ENCODE peak calls at places on chromosomes 16 and 17, in four cellular contexts. One of them, this sample, is unnamed. For H3K27me3, the result is how much of the 10 kb centered on the place peaks cover.

GRCh38 chr16:81723098-81723723 is 55.9 kb upstream of the PLCG2 start:
- DNase-seq in hepatocyte: peak
- DNase-seq in fibroblast of lung: peak
- DNase-seq in CD8-positive, alpha-beta T cell: peak
- DNase-seq in this sample: peak

GRCh38 chr17:30450125-30451027 is 26.8 kb upstream of the GOSR1 start:
- DNase-seq in CD8-positive, alpha-beta T cell: no peak
- DNase-seq in fibroblast of lung: peak
- DNase-seq in hepatocyte: peak
- DNase-seq in this sample: no peak

GRCh38 chr17:28853295-28853694 is 1.5 kb upstream of the ERAL1 start:
- DNase-seq in CD8-positive, alpha-beta T cell: no peak
- DNase-seq in fibroblast of lung: no peak
- DNase-seq in hepatocyte: no peak
- DNase-seq in this sample: no peak

GRCh38 chr16:64455275-64455674 is 666.6 kb downstream of the CDH11 start:
- DNase-seq in CD8-positive, alpha-beta T cell: no peak
- DNase-seq in hepatocyte: no peak
- DNase-seq in fibroblast of lung: peak
- DNase-seq in this sample: no peak

GRCh38 chr16:72126429-72126765 is 32.8 kb downstream of the DHX38 start:
- DNase-seq in CD8-positive, alpha-beta T cell: no peak
- DNase-seq in hepatocyte: no peak
- DNase-seq in fibroblast of lung: no peak
- DNase-seq in this sample: no peak

GRCh38 chr17:45640141-45640850 is 143.8 kb upstream of the CRHR1 start:
- DNase-seq in hepatocyte: peak
- DNase-seq in CD8-positive, alpha-beta T cell: peak
- DNase-seq in fibroblast of lung: peak
- DNase-seq in this sample: peak

GRCh38 chr17:78341559-78342437 is 18.1 kb downstream of the SOCS3 start:
- DNase-seq in CD8-positive, alpha-beta T cell: no peak
- DNase-seq in fibroblast of lung: peak
- DNase-seq in hepatocyte: peak
- DNase-seq in this sample: no peak

GRCh38 chr17:76408037-76408849 is 23.8 kb downstream of the SPHK1 start:
- DNase-seq in CD8-positive, alpha-beta T cell: peak
- DNase-seq in fibroblast of lung: peak
- DNase-seq in hepatocyte: peak
- DNase-seq in this sample: peak

GRCh38 chr17:62052765-62053338 is 12.2 kb downstream of the MED13 start:
- DNase-seq in fibroblast of lung: no peak
- DNase-seq in hepatocyte: no peak
- DNase-seq in CD8-positive, alpha-beta T cell: no peak
- DNase-seq in this sample: no peak

GRCh38 chr16:50467943-50468748 is 80.0 kb upstream of the NKD1 start:
- DNase-seq in hepatocyte: peak
- DNase-seq in fibroblast of lung: no peak
- DNase-seq in CD8-positive, alpha-beta T cell: peak
- DNase-seq in this sample: no peak

GRCh38 chr16:50509521-50510341 is 38.5 kb upstream of the NKD1 start:
- DNase-seq in fibroblast of lung: peak
- DNase-seq in CD8-positive, alpha-beta T cell: peak
- DNase-seq in hepatocyte: no peak
- DNase-seq in this sample: peak

GRCh38 chr17:43588664-43589435 is 42.7 kb upstream of the ETV4 start:
- DNase-seq in hepatocyte: peak
- DNase-seq in fibroblast of lung: no peak
- DNase-seq in CD8-positive, alpha-beta T cell: no peak
- DNase-seq in this sample: no peak

GRCh38 chr17:21376835-21377690 is 906 bp downstream of the KCNJ12 start:
- DNase-seq in CD8-positive, alpha-beta T cell: no peak
- DNase-seq in hepatocyte: peak
- DNase-seq in fibroblast of lung: peak
- DNase-seq in this sample: no peak
- TF ChIP-seq CTCF in CD8-positive, alpha-beta T cell: no peak
- TF ChIP-seq CTCF in hepatocyte: no peak
- TF ChIP-seq CTCF in fibroblast of lung: no peak
- TF ChIP-seq CTCF in this sample: no peak

GRCh38 chr17:39772415-39772814 is 34.7 kb downstream of the GRB7 start:
- DNase-seq in hepatocyte: no peak
- DNase-seq in fibroblast of lung: no peak
- DNase-seq in CD8-positive, alpha-beta T cell: no peak
- DNase-seq in this sample: no peak
- H3K27me3 ChIP-seq in hepatocyte: under half
- H3K27me3 ChIP-seq in fibroblast of lung: under half
- H3K27me3 ChIP-seq in CD8-positive, alpha-beta T cell: under half
- H3K27me3 ChIP-seq in this sample: under half

GRCh38 chr17:63984651-63985386 is 12.1 kb upstream of the SCN4A start:
- DNase-seq in hepatocyte: peak
- DNase-seq in fibroblast of lung: peak
- DNase-seq in CD8-positive, alpha-beta T cell: peak
- DNase-seq in this sample: no peak

GRCh38 chr17:63985387-63986140 is 12.6 kb upstream of the PRR29 start:
- DNase-seq in CD8-positive, alpha-beta T cell: no peak
- DNase-seq in fibroblast of lung: no peak
- DNase-seq in hepatocyte: no peak
- DNase-seq in this sample: no peak

GRCh38 chr17:63987616-63988478 is 10.3 kb upstream of the PRR29 start:
- DNase-seq in CD8-positive, alpha-beta T cell: no peak
- DNase-seq in fibroblast of lung: no peak
- DNase-seq in hepatocyte: no peak
- DNase-seq in this sample: no peak

GRCh38 chr17:63988741-63989621 is 9.2 kb upstream of the PRR29 start:
- DNase-seq in hepatocyte: peak
- DNase-seq in fibroblast of lung: no peak
- DNase-seq in CD8-positive, alpha-beta T cell: no peak
- DNase-seq in this sample: no peak

DNA sequence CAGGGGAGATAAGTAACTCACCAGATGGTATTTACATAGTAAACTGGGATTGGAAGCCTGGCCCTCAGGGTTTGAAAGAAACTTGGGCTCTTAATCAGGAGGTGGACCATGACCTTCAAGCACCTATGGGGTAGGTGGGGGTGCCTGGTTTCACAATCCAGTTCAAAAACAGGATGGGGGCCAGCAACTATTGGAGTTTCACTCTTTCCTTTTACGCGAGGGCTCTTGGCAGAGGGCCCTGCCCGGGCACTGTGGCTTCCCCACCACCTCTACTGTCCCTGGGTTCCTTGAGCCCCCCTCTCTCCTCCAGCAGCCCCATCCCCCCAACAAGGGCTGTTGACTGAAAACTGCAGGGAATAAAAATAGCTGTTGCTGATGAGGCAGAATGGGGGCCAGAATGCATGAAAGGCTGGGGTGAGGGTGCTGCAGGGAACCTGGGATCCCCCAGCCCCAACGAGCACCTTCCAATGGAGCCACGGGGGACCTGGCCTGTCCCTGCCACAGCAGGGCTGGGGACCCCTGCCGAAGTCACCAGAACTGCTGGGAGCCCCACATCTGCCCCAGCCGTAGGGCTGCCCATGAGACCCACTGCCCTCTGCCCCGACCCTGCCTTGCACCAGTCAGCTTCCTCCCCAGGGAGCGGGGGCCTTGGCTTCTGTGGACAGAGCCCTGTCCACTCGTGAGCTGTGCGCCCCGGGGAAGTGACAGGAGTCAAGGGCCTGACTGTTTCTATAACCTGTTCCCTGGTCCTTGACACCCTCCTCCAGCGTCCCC is 11.1 kb upstream of the PRR29 start:
- DNase-seq in CD8-positive, alpha-beta T cell: no peak
- DNase-seq in hepatocyte: no peak
- DNase-seq in fibroblast of lung: no peak
- DNase-seq in this sample: no peak
- H3K27ac ChIP-seq in CD8-positive, alpha-beta T cell: no peak
- H3K27ac ChIP-seq in hepatocyte: no peak
- H3K27ac ChIP-seq in fibroblast of lung: no peak
- H3K27ac ChIP-seq in this sample: no peak

GRCh38 chr17:16924701-16925440 is 47.0 kb downstream of the TNFRSF13B start:
- DNase-seq in fibroblast of lung: no peak
- DNase-seq in CD8-positive, alpha-beta T cell: no peak
- DNase-seq in hepatocyte: no peak
- DNase-seq in this sample: no peak

GRCh38 chr17:16923904-16924700 is 47.8 kb downstream of the TNFRSF13B start:
- DNase-seq in fibroblast of lung: no peak
- DNase-seq in CD8-positive, alpha-beta T cell: no peak
- DNase-seq in hepatocyte: no peak
- DNase-seq in this sample: no peak

GRCh38 chr17:16920628-16921020 is 51.3 kb downstream of the TNFRSF13B start:
- DNase-seq in hepatocyte: no peak
- DNase-seq in CD8-positive, alpha-beta T cell: no peak
- DNase-seq in fibroblast of lung: no peak
- DNase-seq in this sample: peak

GRCh38 chr17:16923097-16923903 is 48.6 kb downstream of the TNFRSF13B start:
- DNase-seq in fibroblast of lung: no peak
- DNase-seq in CD8-positive, alpha-beta T cell: no peak
- DNase-seq in hepatocyte: no peak
- DNase-seq in this sample: no peak

GRCh38 chr17:16922386-16923096 is 49.4 kb downstream of the TNFRSF13B start:
- DNase-seq in CD8-positive, alpha-beta T cell: no peak
- DNase-seq in fibroblast of lung: no peak
- DNase-seq in hepatocyte: no peak
- DNase-seq in this sample: no peak
- TF ChIP-seq CTCF in CD8-positive, alpha-beta T cell: no peak
- TF ChIP-seq CTCF in fibroblast of lung: no peak
- TF ChIP-seq CTCF in hepatocyte: no peak
- TF ChIP-seq CTCF in this sample: no peak

GRCh38 chr16:86298166-86299131 is 211.9 kb upstream of the FOXF1 start:
- DNase-seq in CD8-positive, alpha-beta T cell: no peak
- DNase-seq in fibroblast of lung: peak
- DNase-seq in hepatocyte: peak
- DNase-seq in this sample: no peak
- H3K27me3 ChIP-seq in CD8-positive, alpha-beta T cell: under half
- H3K27me3 ChIP-seq in fibroblast of lung: under half
- H3K27me3 ChIP-seq in hepatocyte: under half
- H3K27me3 ChIP-seq in this sample: under half

DNA sequence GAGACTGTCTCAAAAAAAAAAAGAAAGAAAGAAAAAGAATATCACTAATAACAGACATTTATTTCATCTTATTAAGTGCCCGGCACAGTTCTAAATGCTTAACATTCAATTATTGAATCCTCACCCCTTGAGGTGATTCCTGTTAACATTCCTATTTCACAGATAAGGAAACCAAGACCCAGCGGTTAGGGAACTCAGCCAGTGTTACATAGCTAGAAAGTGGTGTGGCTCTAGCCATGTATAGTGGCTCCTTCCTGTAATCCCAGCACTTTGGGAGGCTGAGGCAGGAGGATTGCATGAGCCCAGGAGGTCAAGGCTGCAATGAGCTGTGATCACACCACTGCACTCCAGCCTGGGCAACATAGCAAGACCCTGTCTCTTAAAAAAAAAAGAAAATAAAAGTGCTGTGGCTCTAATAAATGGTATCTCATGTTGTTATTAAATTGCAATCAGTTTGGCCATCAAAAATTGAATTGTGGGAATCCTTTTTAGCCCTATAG is 28.1 kb downstream of the ZNRF1 start:
- DNase-seq in hepatocyte: no peak
- DNase-seq in CD8-positive, alpha-beta T cell: no peak
- DNase-seq in fibroblast of lung: no peak
- DNase-seq in this sample: no peak
- H3K27ac ChIP-seq in hepatocyte: peak
- H3K27ac ChIP-seq in CD8-positive, alpha-beta T cell: no peak
- H3K27ac ChIP-seq in fibroblast of lung: peak
- H3K27ac ChIP-seq in this sample: no peak

This sample was measured in CD4-positive, alpha-beta T cell.